ENCODE peak calls at places on chromosome 7, in four cellular contexts. B, C, Q and D are unnamed samples.
A peak's percentile ranks its signal among the peaks of the same experiment; 100 is the strongest.

GRCh38 chr7:41003031-41003925 is 699.6 kb downstream of the INHBA start:
- DNase-seq in B (peak; percentile 82), C (no peak), Q (peak; percentile 36), D (no peak)

GRCh38 chr7:122312789-122313188 is 8.2 kb upstream of the FEZF1 start:
- DNase-seq in B (no peak), C (no peak), Q (no peak), D (no peak)

GRCh38 chr7:80937336-80937735 is 18.5 kb upstream of the SEMA3C start:
- DNase-seq in B (no peak), C (no peak), Q (no peak), D (no peak)

GRCh38 chr7:18116661-18117060 is 89.0 kb upstream of the PRPS1L1 start:
- DNase-seq in B (no peak), C (no peak), Q (no peak), D (no peak)

GRCh38 chr7:156777364-156778069 is 115.5 kb downstream of the LMBR1 start:
- DNase-seq in B (no peak), C (no peak), Q (peak; percentile 55), D (no peak)

GRCh38 chr7:2001601-2002442 is 230.9 kb downstream of the MAD1L1 start:
- DNase-seq in B (no peak), C (no peak), Q (no peak), D (no peak)

GRCh38 chr7:25054849-25055248 is 70.2 kb downstream of the CYCS start:
- DNase-seq in B (no peak), C (no peak), Q (no peak), D (no peak)

GRCh38 chr7:43108255-43109011 is 4.0 kb upstream of the HECW1 start:
- DNase-seq in B (peak; percentile 87), C (peak; percentile 42), Q (peak; percentile 36), D (no peak)

GRCh38 chr7:80848841-80849240 is 70.0 kb downstream of the SEMA3C start:
- DNase-seq in B (no peak), C (no peak), Q (no peak), D (no peak)

GRCh38 chr7:48964074-48964473 is 39.7 kb downstream of the CDC14C start:
- DNase-seq in B (no peak), C (no peak), Q (no peak), D (no peak)

GRCh38 chr7:129690701-129691100 is 79.2 kb downstream of the NRF1 start:
- DNase-seq in B (no peak), C (no peak), Q (no peak), D (no peak)

GRCh38 chr7:148819697-148820332 is 64.3 kb downstream of the EZH2 start:
- DNase-seq in B (no peak), C (no peak), Q (no peak), D (no peak)

GRCh38 chr7:51591223-51591622 is 274.6 kb upstream of the COBL start:
- DNase-seq in B (no peak), C (no peak), Q (no peak), D (no peak)

GRCh38 chr7:128718967-128719642 is 20.1 kb upstream of the CALU start:
- DNase-seq in B (no peak), C (no peak), Q (no peak), D (no peak)

GRCh38 chr7:28364082-28364481 is 48.2 kb upstream of the CREB5 start:
- DNase-seq in B (no peak), C (no peak), Q (peak; percentile 14), D (no peak)

GRCh38 chr7:20159226-20159747 is 57.9 kb downstream of the MACC1 start:
- DNase-seq in B (no peak), C (no peak), Q (no peak), D (no peak)

GRCh38 chr7:84069036-84069435 is 125.6 kb downstream of the SEMA3A start:
- DNase-seq in B (no peak), C (no peak), Q (no peak), D (no peak)

GRCh38 chr7:110573862-110574528 is 516.9 kb upstream of the LRRN3 start:
- DNase-seq in B (no peak), C (no peak), Q (no peak), D (no peak)

GRCh38 chr7:121330053-121330833 is 1.4 kb downstream of the WNT16 start:
- DNase-seq in B (no peak), C (no peak), Q (no peak), D (no peak)

GRCh38 chr7:16985621-16986020 is 103.8 kb upstream of the AGR3 start:
- DNase-seq in B (no peak), C (no peak), Q (no peak), D (no peak)

GRCh38 chr7:112453505-112454171 is 3.4 kb downstream of the IFRD1 start:
- DNase-seq in B (no peak), C (no peak), Q (no peak), D (no peak)

GRCh38 chr7:139704308-139704879 is 73.4 kb downstream of the HIPK2 start:
- DNase-seq in B (no peak), C (no peak), Q (no peak), D (no peak)

GRCh38 chr7:139711991-139712753 is 65.6 kb downstream of the HIPK2 start:
- DNase-seq in B (no peak), C (no peak), Q (no peak), D (no peak)

GRCh38 chr7:139709460-139709859 is 68.3 kb downstream of the HIPK2 start:
- DNase-seq in B (peak; percentile 36), C (no peak), Q (no peak), D (peak; percentile 41)

GRCh38 chr7:139706837-139707236 is 71.0 kb downstream of the HIPK2 start:
- DNase-seq in B (no peak), C (no peak), Q (no peak), D (no peak)

DNA sequence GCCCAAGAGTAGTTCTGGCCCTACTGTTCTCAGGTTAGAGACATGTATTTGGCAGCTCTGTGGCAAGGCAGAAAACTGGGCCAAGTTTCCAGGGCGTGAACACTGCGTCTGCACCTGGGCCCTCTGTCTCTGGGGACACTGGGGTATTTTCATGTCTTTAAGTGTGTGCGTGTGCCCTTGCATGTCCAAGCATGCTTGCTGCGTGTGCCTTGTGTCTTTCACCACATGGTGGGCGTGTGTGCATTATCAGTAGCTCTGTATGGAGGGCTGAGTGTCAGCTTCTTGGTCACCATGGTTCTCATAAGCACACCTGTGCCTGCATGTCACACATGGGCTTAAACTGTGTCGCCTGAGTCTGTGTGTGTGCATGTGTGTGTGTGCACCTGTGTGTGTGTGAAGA is 69.3 kb downstream of the HIPK2 start:
- DNase-seq in B (no peak), C (no peak), Q (no peak), D (no peak)
- H3K4me1 ChIP-seq in B (no peaks in the 10 kb centered on the region), C (no peaks in the 10 kb centered on the region), Q (no peaks in the 10 kb centered on the region), D (peaks cover 58% of the 10 kb centered on the region)

GRCh38 chr7:94907026-94907419 is 371 bp upstream of the PPP1R9A start:
- DNase-seq in B (no peak), C (no peak), Q (no peak), D (no peak)
- H3K4me3 ChIP-seq in B (peak overlapping the region; percentile 62), C (peak overlapping the region; percentile 55), Q (no peak overlapping the region), D (peak overlapping the region; percentile 56)

GRCh38 chr7:75601539-75601938 is 109.4 kb downstream of the SPDYE5 start:
- DNase-seq in B (no peak), C (no peak), Q (no peak), D (no peak)
- H3K4me1 ChIP-seq in B (peaks cover 7% of the 10 kb centered on the region), C (no peaks in the 10 kb centered on the region), Q (peaks cover 9% of the 10 kb centered on the region), D (peaks cover 11% of the 10 kb centered on the region)

DNA sequence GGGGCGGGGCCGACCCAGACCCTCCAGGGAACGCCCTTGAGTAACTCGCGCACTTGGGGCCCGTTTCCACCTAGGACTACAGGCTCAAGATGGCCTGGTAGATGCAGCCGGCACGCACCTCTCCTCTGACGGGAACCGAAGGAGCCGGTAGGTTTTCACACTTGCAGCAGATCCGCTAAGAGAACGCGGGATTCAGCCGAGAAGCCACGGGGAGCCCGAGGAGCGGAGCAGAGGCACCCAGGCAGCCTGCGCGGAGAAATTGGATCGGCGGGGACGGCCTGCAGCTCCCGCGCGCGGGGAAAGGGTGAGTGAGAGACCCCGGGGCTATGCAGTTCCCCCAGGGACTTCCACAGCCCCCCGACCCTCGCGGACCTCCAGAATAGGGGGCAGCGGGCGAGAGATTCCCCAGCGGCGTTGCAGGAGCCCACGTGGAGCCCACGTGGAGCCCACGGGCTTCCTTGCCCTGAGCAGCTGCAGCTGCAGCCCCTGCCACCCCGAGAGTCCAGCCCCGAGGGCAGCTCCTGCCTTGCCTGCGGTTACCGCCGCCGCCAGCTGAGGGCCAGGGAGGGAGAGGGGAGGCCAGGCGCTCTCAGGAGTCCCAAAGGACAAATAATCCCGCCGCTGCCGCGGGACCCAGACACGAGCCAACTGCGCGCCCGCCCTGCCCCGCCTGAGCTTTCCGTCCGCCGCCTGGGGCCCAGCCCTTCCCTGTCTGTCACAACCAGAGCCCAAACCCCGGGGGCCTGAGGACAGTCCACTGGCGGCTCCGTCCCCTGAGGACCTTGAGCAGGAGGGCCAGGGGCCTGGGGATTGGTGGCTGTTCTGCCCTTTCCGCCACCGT is 13.1 kb downstream of the IFT22 start:
- DNase-seq in B (peak; percentile 54), C (no peak), Q (peak; percentile 35), D (no peak)
- H3K4me3 ChIP-seq in B (peak overlapping the region; percentile 21), C (peak overlapping the region; percentile 4), Q (no peak overlapping the region), D (peak overlapping the region; percentile 53)

DNA sequence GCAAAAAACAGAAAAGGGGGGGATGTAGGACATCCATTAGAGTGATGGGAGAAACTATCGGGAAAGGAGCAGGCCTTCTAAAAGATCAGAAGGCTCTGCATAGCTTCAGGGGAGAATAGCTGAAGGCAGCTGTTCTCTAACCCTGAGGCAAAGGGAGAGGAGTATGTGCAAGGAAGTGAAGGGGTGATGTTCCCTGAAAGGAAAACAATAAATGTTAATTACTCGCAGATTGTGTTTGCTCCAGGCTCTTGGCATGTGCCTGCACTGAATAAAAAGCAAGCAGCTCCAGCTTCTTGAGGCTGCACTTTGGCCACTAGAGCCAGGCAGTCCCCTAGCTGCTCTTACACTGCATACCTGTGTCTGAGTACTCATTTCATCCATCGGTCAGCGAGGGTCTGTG is 14.4 kb upstream of the STARD3NL start:
- DNase-seq in B (no peak), C (no peak), Q (no peak), D (no peak)
- H3K4me1 ChIP-seq in B (no peaks in the 10 kb centered on the region), C (no peaks in the 10 kb centered on the region), Q (no peaks in the 10 kb centered on the region), D (no peaks in the 10 kb centered on the region)

DNA sequence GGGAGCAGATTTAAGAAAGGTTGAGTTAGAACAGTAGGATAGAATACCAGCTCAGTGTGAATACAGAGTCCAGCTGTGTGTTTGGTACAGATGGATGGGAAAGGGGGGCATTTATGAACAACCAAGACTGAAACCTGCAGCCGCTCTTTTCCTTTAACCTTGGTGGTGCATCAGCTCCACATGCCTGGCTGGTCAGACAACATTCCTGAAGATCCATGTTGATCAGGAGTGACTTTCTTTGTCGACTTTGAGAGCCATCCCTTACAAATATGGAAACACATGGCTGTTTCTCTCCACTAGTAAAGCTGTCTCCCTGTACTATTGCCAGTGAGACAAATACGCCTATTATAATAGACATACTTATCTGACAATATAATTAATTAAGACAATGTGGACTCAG is 476.5 kb upstream of the IGFBP3 start:
- DNase-seq in B (no peak), C (no peak), Q (no peak), D (no peak)
- H3K4me3 ChIP-seq in B (no peak overlapping the region), C (no peak overlapping the region), Q (no peak overlapping the region), D (no peak overlapping the region)

GRCh38 chr7:44633254-44634186 is 27.1 kb downstream of the OGDH start:
- DNase-seq in B (peak; percentile 56), C (peak; percentile 24), Q (peak; percentile 84), D (no peak)
- H3K4me1 ChIP-seq in B (peaks cover 21% of the 10 kb centered on the region), C (no peaks in the 10 kb centered on the region), Q (peaks cover 100% of the 10 kb centered on the region), D (peaks cover 87% of the 10 kb centered on the region)